ENCODE peak calls at places on chromosomes 13 and 19, in seven cellular contexts. One of them, this sample, is unnamed.

GRCh38 chr19:19385900-19386339 is 19.6 kb upstream of the GATAD2A start:
- DNase-seq in sciatic nerve: peak
- DNase-seq in stimulated activated CD8-positive, alpha-beta memory T cell treated with anti-CD3 and anti-CD28 coated beads, Interleukin-15, amount 100 ng/mL, for 24 hours: no peak
- DNase-seq in BE2C: no peak
- DNase-seq in AG08396: no peak
- DNase-seq in GF-D8: no peak
- DNase-seq in NCI-H526: peak
- DNase-seq in this sample: peak

GRCh38 chr13:33676045-33676699 is 141.8 kb upstream of the RFC3 start:
- DNase-seq in stimulated activated CD8-positive, alpha-beta memory T cell treated with anti-CD3 and anti-CD28 coated beads, Interleukin-15, amount 100 ng/mL, for 24 hours: no peak
- DNase-seq in AG08396: no peak
- DNase-seq in BE2C: no peak
- DNase-seq in NCI-H526: no peak
- DNase-seq in GF-D8: no peak
- DNase-seq in sciatic nerve: no peak
- DNase-seq in this sample: no peak

GRCh38 chr13:54536112-54536511 is 1507.5 kb downstream of the OLFM4 start:
- DNase-seq in sciatic nerve: no peak
- DNase-seq in BE2C: no peak
- DNase-seq in GF-D8: no peak
- DNase-seq in stimulated activated CD8-positive, alpha-beta memory T cell treated with anti-CD3 and anti-CD28 coated beads, Interleukin-15, amount 100 ng/mL, for 24 hours: no peak
- DNase-seq in AG08396: no peak
- DNase-seq in NCI-H526: peak
- DNase-seq in this sample: no peak

GRCh38 chr19:52270266-52270885 is 989 bp downstream of the ZNF766 start:
- DNase-seq in stimulated activated CD8-positive, alpha-beta memory T cell treated with anti-CD3 and anti-CD28 coated beads, Interleukin-15, amount 100 ng/mL, for 24 hours: no peak
- DNase-seq in AG08396: peak
- DNase-seq in sciatic nerve: no peak
- DNase-seq in GF-D8: peak
- DNase-seq in NCI-H526: peak
- DNase-seq in BE2C: peak
- DNase-seq in this sample: peak

GRCh38 chr13:94950303-94950702 is 238.0 kb upstream of the SOX21 start:
- DNase-seq in sciatic nerve: no peak
- DNase-seq in BE2C: no peak
- DNase-seq in stimulated activated CD8-positive, alpha-beta memory T cell treated with anti-CD3 and anti-CD28 coated beads, Interleukin-15, amount 100 ng/mL, for 24 hours: no peak
- DNase-seq in AG08396: peak
- DNase-seq in GF-D8: no peak
- DNase-seq in NCI-H526: peak
- DNase-seq in this sample: no peak

GRCh38 chr19:6464070-6464873 is at the start of gene CRB3:
- DNase-seq in stimulated activated CD8-positive, alpha-beta memory T cell treated with anti-CD3 and anti-CD28 coated beads, Interleukin-15, amount 100 ng/mL, for 24 hours: peak
- DNase-seq in BE2C: no peak
- DNase-seq in GF-D8: no peak
- DNase-seq in sciatic nerve: no peak
- DNase-seq in AG08396: no peak
- DNase-seq in NCI-H526: peak
- DNase-seq in this sample: no peak

GRCh38 chr19:34365463-34366401 is 736 bp downstream of the GPI start:
- DNase-seq in NCI-H526: peak
- DNase-seq in stimulated activated CD8-positive, alpha-beta memory T cell treated with anti-CD3 and anti-CD28 coated beads, Interleukin-15, amount 100 ng/mL, for 24 hours: no peak
- DNase-seq in BE2C: peak
- DNase-seq in AG08396: peak
- DNase-seq in GF-D8: no peak
- DNase-seq in sciatic nerve: peak
- DNase-seq in this sample: peak

GRCh38 chr13:77386046-77386445 is 59.2 kb upstream of the MYCBP2 start:
- DNase-seq in NCI-H526: no peak
- DNase-seq in sciatic nerve: no peak
- DNase-seq in stimulated activated CD8-positive, alpha-beta memory T cell treated with anti-CD3 and anti-CD28 coated beads, Interleukin-15, amount 100 ng/mL, for 24 hours: no peak
- DNase-seq in GF-D8: no peak
- DNase-seq in AG08396: no peak
- DNase-seq in BE2C: no peak
- DNase-seq in this sample: no peak

GRCh38 chr19:29665215-29665825 is at the start of gene PLEKHF1:
- DNase-seq in sciatic nerve: peak
- DNase-seq in BE2C: peak
- DNase-seq in GF-D8: peak
- DNase-seq in NCI-H526: peak
- DNase-seq in AG08396: peak
- DNase-seq in stimulated activated CD8-positive, alpha-beta memory T cell treated with anti-CD3 and anti-CD28 coated beads, Interleukin-15, amount 100 ng/mL, for 24 hours: peak
- DNase-seq in this sample: peak

GRCh38 chr19:18772620-18773587 is 18.2 kb downstream of the COMP start:
- DNase-seq in sciatic nerve: no peak
- DNase-seq in NCI-H526: no peak
- DNase-seq in BE2C: peak
- DNase-seq in AG08396: no peak
- DNase-seq in stimulated activated CD8-positive, alpha-beta memory T cell treated with anti-CD3 and anti-CD28 coated beads, Interleukin-15, amount 100 ng/mL, for 24 hours: no peak
- DNase-seq in GF-D8: no peak
- DNase-seq in this sample: no peak

GRCh38 chr19:48370955-48371354 is 6.8 kb downstream of the SYNGR4 start:
- DNase-seq in NCI-H526: no peak
- DNase-seq in sciatic nerve: no peak
- DNase-seq in BE2C: peak
- DNase-seq in GF-D8: no peak
- DNase-seq in stimulated activated CD8-positive, alpha-beta memory T cell treated with anti-CD3 and anti-CD28 coated beads, Interleukin-15, amount 100 ng/mL, for 24 hours: no peak
- DNase-seq in AG08396: no peak
- DNase-seq in this sample: no peak

GRCh38 chr13:33110713-33111413 is 94.6 kb downstream of the KL start:
- DNase-seq in AG08396: no peak
- DNase-seq in stimulated activated CD8-positive, alpha-beta memory T cell treated with anti-CD3 and anti-CD28 coated beads, Interleukin-15, amount 100 ng/mL, for 24 hours: no peak
- DNase-seq in BE2C: no peak
- DNase-seq in NCI-H526: peak
- DNase-seq in GF-D8: no peak
- DNase-seq in sciatic nerve: peak
- DNase-seq in this sample: no peak

GRCh38 chr13:100274942-100275506 is 186.1 kb downstream of the PCCA start:
- DNase-seq in BE2C: no peak
- DNase-seq in stimulated activated CD8-positive, alpha-beta memory T cell treated with anti-CD3 and anti-CD28 coated beads, Interleukin-15, amount 100 ng/mL, for 24 hours: no peak
- DNase-seq in sciatic nerve: no peak
- DNase-seq in AG08396: no peak
- DNase-seq in GF-D8: no peak
- DNase-seq in NCI-H526: no peak
- DNase-seq in this sample: no peak

GRCh38 chr19:13748169-13748884 is 16.0 kb upstream of the MRI1 start:
- DNase-seq in sciatic nerve: no peak
- DNase-seq in GF-D8: no peak
- DNase-seq in AG08396: peak
- DNase-seq in stimulated activated CD8-positive, alpha-beta memory T cell treated with anti-CD3 and anti-CD28 coated beads, Interleukin-15, amount 100 ng/mL, for 24 hours: no peak
- DNase-seq in BE2C: no peak
- DNase-seq in NCI-H526: no peak
- DNase-seq in this sample: no peak

This sample was measured in H54.